ENCODE peak calls at places on chromosomes 6 and 20, in seven cellular contexts. One of them, this sample, is unnamed.

GRCh38 chr20:38255389-38255788 is 5.1 kb downstream of the KIAA1755 start:
- DNase-seq in tibial artery: no peak
- DNase-seq in CD8-positive, alpha-beta T cell: no peak
- DNase-seq in fibroblast of lung: no peak
- DNase-seq in suprapubic skin: peak; percentile 16
- DNase-seq in neural progenitor cell: no peak
- DNase-seq in psoas muscle: no peak
- DNase-seq in this sample: no peak

GRCh38 chr6:116530436-116530835 is 15.0 kb downstream of the TRAPPC3L start:
- DNase-seq in tibial artery: no peak
- DNase-seq in CD8-positive, alpha-beta T cell: no peak
- DNase-seq in fibroblast of lung: peak; percentile 41
- DNase-seq in suprapubic skin: no peak
- DNase-seq in neural progenitor cell: no peak
- DNase-seq in psoas muscle: no peak
- DNase-seq in this sample: no peak

GRCh38 chr20:53530440-53530839 is 63.2 kb downstream of the ZNF217 start:
- DNase-seq in tibial artery: no peak
- DNase-seq in CD8-positive, alpha-beta T cell: no peak
- DNase-seq in fibroblast of lung: no peak
- DNase-seq in suprapubic skin: no peak
- DNase-seq in neural progenitor cell: no peak
- DNase-seq in psoas muscle: no peak
- DNase-seq in this sample: no peak

GRCh38 chr6:119483936-119484335 is 134.4 kb upstream of the MAN1A1 start:
- DNase-seq in tibial artery: no peak
- DNase-seq in CD8-positive, alpha-beta T cell: no peak
- DNase-seq in fibroblast of lung: peak; percentile 4
- DNase-seq in suprapubic skin: no peak
- DNase-seq in neural progenitor cell: no peak
- DNase-seq in psoas muscle: no peak
- DNase-seq in this sample: no peak

GRCh38 chr20:32017711-32018251 is 7.5 kb downstream of the CCM2L start:
- DNase-seq in tibial artery: no peak
- DNase-seq in CD8-positive, alpha-beta T cell: peak; percentile 24
- DNase-seq in fibroblast of lung: no peak
- DNase-seq in suprapubic skin: no peak
- DNase-seq in neural progenitor cell: peak; percentile 93
- DNase-seq in psoas muscle: no peak
- DNase-seq in this sample: peak; percentile 85

GRCh38 chr6:15519681-15520080 is 143.1 kb downstream of the DTNBP1 start:
- DNase-seq in tibial artery: peak; percentile 9
- DNase-seq in CD8-positive, alpha-beta T cell: no peak
- DNase-seq in fibroblast of lung: no peak
- DNase-seq in suprapubic skin: no peak
- DNase-seq in neural progenitor cell: no peak
- DNase-seq in psoas muscle: no peak
- DNase-seq in this sample: no peak

GRCh38 chr20:37418591-37418990 is 72.7 kb downstream of the SRC start:
- DNase-seq in tibial artery: no peak
- DNase-seq in CD8-positive, alpha-beta T cell: no peak
- DNase-seq in fibroblast of lung: no peak
- DNase-seq in suprapubic skin: no peak
- DNase-seq in neural progenitor cell: no peak
- DNase-seq in psoas muscle: no peak
- DNase-seq in this sample: no peak

GRCh38 chr6:167350731-167351655 is 26.1 kb downstream of the TTLL2 start:
- DNase-seq in tibial artery: peak; percentile 60
- DNase-seq in CD8-positive, alpha-beta T cell: peak; percentile 74
- DNase-seq in fibroblast of lung: peak; percentile 37
- DNase-seq in suprapubic skin: no peak
- DNase-seq in neural progenitor cell: peak; percentile 90
- DNase-seq in psoas muscle: peak; percentile 68
- DNase-seq in this sample: peak; percentile 66

GRCh38 chr6:14450133-14451040 is 332.8 kb downstream of the CD83 start:
- DNase-seq in tibial artery: no peak
- DNase-seq in CD8-positive, alpha-beta T cell: no peak
- DNase-seq in fibroblast of lung: peak; percentile 64
- DNase-seq in suprapubic skin: no peak
- DNase-seq in neural progenitor cell: peak; percentile 61
- DNase-seq in psoas muscle: no peak
- DNase-seq in this sample: no peak

GRCh38 chr6:38673397-38674165 is 29.4 kb downstream of the GLO1 start:
- DNase-seq in tibial artery: no peak
- DNase-seq in CD8-positive, alpha-beta T cell: no peak
- DNase-seq in fibroblast of lung: no peak
- DNase-seq in suprapubic skin: no peak
- DNase-seq in neural progenitor cell: no peak
- DNase-seq in psoas muscle: no peak
- DNase-seq in this sample: no peak

GRCh38 chr20:23125159-23125558 is 39.0 kb upstream of the CD93 start:
- DNase-seq in tibial artery: no peak
- DNase-seq in CD8-positive, alpha-beta T cell: no peak
- DNase-seq in fibroblast of lung: no peak
- DNase-seq in suprapubic skin: peak; percentile 60
- DNase-seq in neural progenitor cell: no peak
- DNase-seq in psoas muscle: no peak
- DNase-seq in this sample: no peak

GRCh38 chr6:168514216-168514615 is 73.2 kb downstream of the SMOC2 start:
- DNase-seq in tibial artery: peak; percentile 58
- DNase-seq in CD8-positive, alpha-beta T cell: no peak
- DNase-seq in fibroblast of lung: no peak
- DNase-seq in suprapubic skin: no peak
- DNase-seq in neural progenitor cell: no peak
- DNase-seq in psoas muscle: peak; percentile 81
- DNase-seq in this sample: peak; percentile 39

GRCh38 chr6:107567643-107568042 is 77.7 kb downstream of the SOBP start:
- DNase-seq in tibial artery: no peak
- DNase-seq in CD8-positive, alpha-beta T cell: no peak
- DNase-seq in fibroblast of lung: no peak
- DNase-seq in suprapubic skin: no peak
- DNase-seq in neural progenitor cell: no peak
- DNase-seq in psoas muscle: no peak
- DNase-seq in this sample: no peak

GRCh38 chr6:158487495-158487894 is 72.4 kb upstream of the TMEM181 start:
- DNase-seq in tibial artery: no peak
- DNase-seq in CD8-positive, alpha-beta T cell: no peak
- DNase-seq in fibroblast of lung: no peak
- DNase-seq in suprapubic skin: no peak
- DNase-seq in neural progenitor cell: no peak
- DNase-seq in psoas muscle: no peak
- DNase-seq in this sample: no peak

GRCh38 chr6:90167514-90168379 is 128.9 kb downstream of the BACH2 start:
- DNase-seq in tibial artery: no peak
- DNase-seq in CD8-positive, alpha-beta T cell: no peak
- DNase-seq in fibroblast of lung: peak; percentile 47
- DNase-seq in suprapubic skin: no peak
- DNase-seq in neural progenitor cell: no peak
- DNase-seq in psoas muscle: no peak
- DNase-seq in this sample: no peak

GRCh38 chr6:30759575-30760239 is 15.4 kb upstream of the IER3 start:
- DNase-seq in tibial artery: no peak
- DNase-seq in CD8-positive, alpha-beta T cell: no peak
- DNase-seq in fibroblast of lung: peak; percentile 75
- DNase-seq in suprapubic skin: no peak
- DNase-seq in neural progenitor cell: peak; percentile 28
- DNase-seq in psoas muscle: no peak
- DNase-seq in this sample: no peak

GRCh38 chr6:168049277-168049676 is 29.7 kb downstream of the FRMD1 start:
- DNase-seq in tibial artery: no peak
- DNase-seq in CD8-positive, alpha-beta T cell: no peak
- DNase-seq in fibroblast of lung: no peak
- DNase-seq in suprapubic skin: no peak
- DNase-seq in neural progenitor cell: no peak
- DNase-seq in psoas muscle: no peak
- DNase-seq in this sample: no peak

GRCh38 chr20:17228624-17229061 is 1.8 kb downstream of the PCSK2 start:
- DNase-seq in tibial artery: no peak
- DNase-seq in CD8-positive, alpha-beta T cell: no peak
- DNase-seq in fibroblast of lung: no peak
- DNase-seq in suprapubic skin: no peak
- DNase-seq in neural progenitor cell: peak; percentile 53
- DNase-seq in psoas muscle: no peak
- DNase-seq in this sample: peak; percentile 13
- H3K27me3 ChIP-seq in tibial artery: no peaks in the 10 kb centered on the region
- H3K27me3 ChIP-seq in CD8-positive, alpha-beta T cell: peaks cover 11% of the 10 kb centered on the region
- H3K27me3 ChIP-seq in fibroblast of lung: peaks cover 14% of the 10 kb centered on the region
- H3K27me3 ChIP-seq in suprapubic skin: peaks cover 60% of the 10 kb centered on the region
- H3K27me3 ChIP-seq in neural progenitor cell: peaks cover 65% of the 10 kb centered on the region
- H3K27me3 ChIP-seq in psoas muscle: peaks cover 5% of the 10 kb centered on the region
- H3K27me3 ChIP-seq in this sample: no peaks in the 10 kb centered on the region

DNA sequence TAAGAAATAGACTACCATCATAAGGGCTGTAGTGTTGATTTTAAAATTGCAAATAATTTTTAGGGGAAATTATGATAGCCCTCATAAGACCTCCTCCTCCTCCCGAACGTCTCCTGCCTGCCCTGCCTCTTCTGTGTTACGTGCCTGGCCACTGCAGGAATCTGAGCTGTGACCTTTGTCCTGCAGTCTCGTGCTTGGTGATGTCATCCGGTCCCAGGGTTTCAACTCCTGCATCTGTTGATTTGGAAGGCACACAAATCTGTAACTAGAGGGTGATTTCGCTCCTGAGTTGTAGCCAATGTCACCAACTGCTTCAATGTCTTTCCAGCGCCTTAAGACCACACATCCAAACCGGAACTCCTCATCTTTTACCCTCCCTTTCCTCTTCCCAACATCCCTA is 163.2 kb downstream of the AIG1 start:
- DNase-seq in tibial artery: peak; percentile 45
- DNase-seq in CD8-positive, alpha-beta T cell: no peak
- DNase-seq in fibroblast of lung: peak; percentile 66
- DNase-seq in suprapubic skin: no peak
- DNase-seq in neural progenitor cell: peak; percentile 5
- DNase-seq in psoas muscle: peak; percentile 49
- DNase-seq in this sample: peak; percentile 87
- H3K27ac ChIP-seq in tibial artery: peak overlapping the region; percentile 5
- H3K27ac ChIP-seq in CD8-positive, alpha-beta T cell: no peak overlapping the region
- H3K27ac ChIP-seq in fibroblast of lung: peak overlapping the region; percentile 26
- H3K27ac ChIP-seq in suprapubic skin: no peak overlapping the region
- H3K27ac ChIP-seq in neural progenitor cell: no peak overlapping the region
- H3K27ac ChIP-seq in psoas muscle: peak overlapping the region; percentile 59
- H3K27ac ChIP-seq in this sample: peak overlapping the region; percentile 64

GRCh38 chr6:10837009-10837691 is 1.2 kb downstream of the MAK start:
- DNase-seq in tibial artery: peak; percentile 29
- DNase-seq in CD8-positive, alpha-beta T cell: no peak
- DNase-seq in fibroblast of lung: peak; percentile 11
- DNase-seq in suprapubic skin: no peak
- DNase-seq in neural progenitor cell: peak; percentile 86
- DNase-seq in psoas muscle: no peak
- DNase-seq in this sample: peak; percentile 17
- H3K27me3 ChIP-seq in tibial artery: no peaks in the 10 kb centered on the region
- H3K27me3 ChIP-seq in CD8-positive, alpha-beta T cell: peaks cover 11% of the 10 kb centered on the region
- H3K27me3 ChIP-seq in fibroblast of lung: peaks cover 10% of the 10 kb centered on the region
- H3K27me3 ChIP-seq in suprapubic skin: peaks cover 11% of the 10 kb centered on the region
- H3K27me3 ChIP-seq in neural progenitor cell: peaks cover 14% of the 10 kb centered on the region
- H3K27me3 ChIP-seq in psoas muscle: no peaks in the 10 kb centered on the region
- H3K27me3 ChIP-seq in this sample: no peaks in the 10 kb centered on the region

DNA sequence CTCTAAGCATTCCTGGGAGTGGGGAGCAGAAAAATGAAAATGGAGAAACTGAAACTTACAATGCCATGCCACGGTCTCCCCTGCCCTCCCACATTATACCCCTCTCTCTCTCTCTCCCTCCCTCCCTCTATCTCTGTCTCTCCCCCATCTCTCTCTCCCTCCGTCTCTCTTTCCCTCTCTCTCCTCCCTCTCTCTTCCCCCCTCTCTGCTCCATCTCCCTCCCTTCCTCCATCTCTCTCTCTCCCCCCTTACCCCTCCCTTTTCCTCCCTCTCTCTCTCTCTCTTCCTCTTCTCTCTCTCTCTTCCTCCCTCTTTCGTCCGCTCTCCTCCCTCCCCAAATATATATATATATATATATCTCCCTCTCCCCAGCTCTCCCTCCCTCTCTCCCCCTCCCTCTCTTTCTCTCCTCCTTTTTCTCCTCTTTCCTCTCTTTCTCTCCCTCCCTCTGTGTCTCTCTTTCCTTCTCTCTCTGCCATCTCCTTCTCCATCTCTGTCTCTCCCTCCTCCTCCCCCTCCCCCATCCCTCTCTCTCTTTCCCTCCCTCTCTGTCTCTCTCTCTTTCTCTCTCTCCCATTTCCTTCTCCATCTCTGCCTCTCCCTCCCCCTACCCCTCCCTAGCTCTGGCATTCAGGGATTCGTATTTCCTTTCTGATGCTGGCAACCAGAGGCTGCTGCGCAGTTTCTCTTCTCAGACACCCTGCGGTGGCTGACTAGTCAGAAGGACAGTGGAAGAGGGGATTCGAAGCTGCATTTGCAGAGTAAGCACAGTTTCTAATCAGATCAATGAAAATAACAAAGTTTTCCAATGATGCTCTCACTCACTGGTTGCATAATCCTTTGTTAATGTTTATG is 13.9 kb upstream of the VAPB start:
- DNase-seq in tibial artery: no peak
- DNase-seq in CD8-positive, alpha-beta T cell: no peak
- DNase-seq in fibroblast of lung: peak; percentile 69
- DNase-seq in suprapubic skin: no peak
- DNase-seq in neural progenitor cell: peak; percentile 81
- DNase-seq in psoas muscle: no peak
- DNase-seq in this sample: no peak
- H3K27ac ChIP-seq in tibial artery: no peak overlapping the region
- H3K27ac ChIP-seq in CD8-positive, alpha-beta T cell: no peak overlapping the region
- H3K27ac ChIP-seq in fibroblast of lung: no peak overlapping the region
- H3K27ac ChIP-seq in suprapubic skin: no peak overlapping the region
- H3K27ac ChIP-seq in neural progenitor cell: peak overlapping the region; percentile 69
- H3K27ac ChIP-seq in psoas muscle: no peak overlapping the region
- H3K27ac ChIP-seq in this sample: no peak overlapping the region

GRCh38 chr6:136920216-136920857 is 1.8 kb upstream of the SLC35D3 start:
- DNase-seq in tibial artery: no peak
- DNase-seq in CD8-positive, alpha-beta T cell: no peak
- DNase-seq in fibroblast of lung: no peak
- DNase-seq in suprapubic skin: no peak
- DNase-seq in neural progenitor cell: peak; percentile 4
- DNase-seq in psoas muscle: no peak
- DNase-seq in this sample: no peak
- H3K27me3 ChIP-seq in tibial artery: peaks cover 3% of the 10 kb centered on the region
- H3K27me3 ChIP-seq in CD8-positive, alpha-beta T cell: peaks cover 22% of the 10 kb centered on the region
- H3K27me3 ChIP-seq in fibroblast of lung: peaks cover 33% of the 10 kb centered on the region
- H3K27me3 ChIP-seq in suprapubic skin: peaks cover 48% of the 10 kb centered on the region
- H3K27me3 ChIP-seq in neural progenitor cell: peaks cover 75% of the 10 kb centered on the region
- H3K27me3 ChIP-seq in psoas muscle: no peaks in the 10 kb centered on the region
- H3K27me3 ChIP-seq in this sample: no peaks in the 10 kb centered on the region

This sample was measured in body of pancreas.